ENCODE peak calls at places on chromosomes 4 and X, in seven cellular contexts. D, X, F, V, N, U and H are unnamed samples.

GRCh38 chr4:114251020-114251419 is 271.6 kb upstream of the ARSJ start:
- DNase-seq in D (no peak), F (no peak), N (no peak), X (no peak), V (no peak), U (no peak), H (no peak)

GRCh38 chr4:38290360-38290759 is 330.2 kb downstream of the PTTG2 start:
- DNase-seq in V (no peak), U (no peak), D (no peak), F (no peak), X (no peak), N (no peak), H (no peak)

GRCh38 chr4:81118086-81118485 is 87.6 kb downstream of the BMP3 start:
- DNase-seq in X (no peak), N (no peak), U (no peak), V (no peak), D (no peak), F (no peak), H (no peak)

GRCh38 chr4:99458911-99459447 is 23.8 kb upstream of the ADH7 start:
- DNase-seq in N (no peak), X (no peak), V (no peak), U (no peak), D (no peak), F (no peak), H (no peak)

GRCh38 chr4:89700766-89701165 is 136.2 kb downstream of the SNCA start:
- DNase-seq in D (no peak), V (no peak), N (no peak), F (no peak), X (no peak), U (no peak), H (no peak)

GRCh38 chr4:142556048-142556447 is 290.1 kb downstream of the INPP4B start:
- DNase-seq in N (no peak), U (no peak), F (no peak), D (no peak), V (no peak), X (no peak), H (no peak)

GRCh38 chr4:40729555-40729954 is 20.2 kb upstream of the NSUN7 start:
- DNase-seq in F (no peak), U (no peak), V (no peak), N (no peak), D (no peak), X (no peak), H (no peak)

GRCh38 chrX:10902001-10902400 is 209.1 kb upstream of the HCCS start:
- DNase-seq in N (no peak), F (no peak), U (no peak), D (no peak), V (no peak), X (no peak), H (no peak)

GRCh38 chrX:107673933-107674479 is 45.7 kb downstream of the PRPS1 start:
- DNase-seq in U (peak; percentile 93), X (peak; percentile 95), D (peak; percentile 89), N (no peak), F (peak; percentile 93), V (peak; percentile 88), H (peak; percentile 78)

GRCh38 chrX:24025741-24026402 is 1.1 kb downstream of the KLHL15 start:
- DNase-seq in U (peak; percentile 65), D (no peak), X (peak; percentile 52), N (peak; percentile 24), V (no peak), F (peak; percentile 19), H (no peak)

GRCh38 chrX:119189586-119189985 is 46.5 kb upstream of the PGRMC1 start:
- DNase-seq in U (no peak), X (no peak), F (peak; percentile 51), D (no peak), N (no peak), V (no peak), H (no peak)

GRCh38 chrX:20284992-20285391 is 18.3 kb upstream of the RPS6KA3 start:
- DNase-seq in U (no peak), D (no peak), F (no peak), V (no peak), X (no peak), N (no peak), H (no peak)

GRCh38 chr4:23022032-23022431 is 329.3 kb downstream of the GBA3 start:
- DNase-seq in F (no peak), N (no peak), V (no peak), X (no peak), U (no peak), D (no peak), H (no peak)

GRCh38 chr4:88106205-88106604 is 52.2 kb downstream of the ABCG2 start:
- DNase-seq in U (no peak), F (no peak), V (no peak), D (no peak), X (no peak), N (no peak), H (no peak)

GRCh38 chr4:174120446-174121142 is 162.9 kb downstream of the FBXO8 start:
- DNase-seq in F (peak; percentile 32), U (no peak), D (peak; percentile 40), X (peak; percentile 40), N (peak; percentile 66), V (peak; percentile 61), H (no peak)

GRCh38 chr4:187576751-187577150 is 418.8 kb upstream of the ZFP42 start:
- DNase-seq in F (no peak), X (no peak), N (no peak), U (no peak), D (no peak), V (no peak), H (no peak)

GRCh38 chr4:44869222-44869882 is 143.0 kb upstream of the GNPDA2 start:
- DNase-seq in F (no peak), X (no peak), V (no peak), D (no peak), N (no peak), U (no peak), H (no peak)

GRCh38 chr4:3201718-3202702 is 46.9 kb upstream of the MSANTD1 start:
- DNase-seq in U (peak; percentile 60), N (no peak), F (no peak), V (no peak), X (peak; percentile 98), D (peak; percentile 91), H (peak; percentile 47)

GRCh38 chrX:25156323-25156722 is 140.6 kb upstream of the ARX start:
- DNase-seq in X (no peak), N (no peak), U (no peak), F (no peak), V (no peak), D (no peak), H (no peak)

GRCh38 chrX:40300286-40300890 is 202.6 kb upstream of the BCOR start:
- DNase-seq in V (no peak), N (no peak), F (no peak), D (no peak), U (no peak), X (peak; percentile 43), H (no peak)

GRCh38 chrX:37314526-37314925 is 34.6 kb upstream of the PRRG1 start:
- DNase-seq in F (no peak), N (no peak), X (no peak), D (no peak), U (no peak), V (no peak), H (no peak)

DNA sequence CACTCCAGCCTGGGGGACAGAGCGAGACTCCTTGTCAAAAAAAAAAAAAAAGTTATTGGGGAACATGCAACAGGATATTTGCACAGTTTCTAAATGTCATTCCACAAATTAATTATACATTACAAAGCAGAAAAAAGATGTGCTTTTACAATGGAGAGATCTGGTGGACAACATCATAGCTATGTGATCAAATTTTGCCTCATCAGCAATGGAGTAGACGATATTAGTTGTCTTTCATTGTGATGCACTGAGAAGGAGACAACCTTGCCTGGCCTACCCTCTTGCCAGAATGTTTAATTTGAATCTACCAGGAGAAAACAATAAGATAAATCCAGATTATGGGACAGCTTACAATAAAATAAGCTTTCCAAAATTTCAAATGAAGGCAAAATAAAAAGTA is 30.5 kb upstream of the BLTP1 start:
- DNase-seq in U (no peak), X (no peak), D (no peak), V (no peak), N (no peak), F (no peak), H (no peak)
- H3K4me3 ChIP-seq in U (no peak overlapping the region), X (no peak overlapping the region), D (no peak overlapping the region), V (no peak overlapping the region), N (no peak overlapping the region), F (no peak overlapping the region), H (no peak overlapping the region)

GRCh38 chrX:139530550-139530949 is at the start of gene F9:
- DNase-seq in X (no peak), N (no peak), F (no peak), D (no peak), U (no peak), V (no peak), H (no peak)

GRCh38 chrX:139533444-139533843 is 2.9 kb downstream of the F9 start:
- DNase-seq in D (no peak), U (no peak), X (no peak), F (no peak), V (no peak), N (no peak), H (no peak)

GRCh38 chrX:139532834-139533233 is 2.3 kb downstream of the F9 start:
- DNase-seq in D (no peak), F (no peak), U (no peak), X (no peak), V (no peak), N (no peak), H (no peak)
- H3K4me1 ChIP-seq in D (no peaks in the 10 kb centered on the region), F (no peaks in the 10 kb centered on the region), U (no peaks in the 10 kb centered on the region), X (no peaks in the 10 kb centered on the region), V (no peaks in the 10 kb centered on the region), N (no peaks in the 10 kb centered on the region), H (no peaks in the 10 kb centered on the region)

DNA sequence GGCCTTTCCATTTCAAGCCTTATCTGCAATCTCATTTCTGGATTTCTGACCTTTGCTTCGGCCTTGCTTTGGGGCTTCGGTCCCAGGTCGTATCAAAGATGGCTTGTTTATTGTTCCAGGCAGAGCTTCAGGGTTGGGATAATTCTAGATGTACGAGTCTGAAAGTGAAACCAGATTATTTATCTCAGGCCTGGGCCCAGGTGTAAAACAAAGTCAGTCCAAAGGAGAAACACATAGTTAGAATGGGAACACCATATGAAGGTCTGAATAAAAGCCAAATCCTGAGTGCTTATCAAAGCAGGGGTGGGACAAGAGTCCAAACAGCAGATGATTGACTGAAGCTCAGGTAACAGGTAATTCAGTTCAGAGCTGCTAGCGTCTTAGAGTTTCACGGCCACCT is 17.1 kb downstream of the PRIMPOL start:
- DNase-seq in U (no peak), V (peak; percentile 50), X (no peak), N (no peak), D (no peak), F (no peak), H (no peak)
- H3K27ac ChIP-seq in U (no peak overlapping the region), V (peak overlapping the region; percentile 41), X (no peak overlapping the region), N (no peak overlapping the region), D (no peak overlapping the region), F (no peak overlapping the region), H (no peak overlapping the region)

GRCh38 chr4:46388860-46389259 is 1.1 kb downstream of the GABRA2 start:
- DNase-seq in N (no peak), D (no peak), V (no peak), U (no peak), X (no peak), F (no peak), H (no peak)

GRCh38 chr4:46389301-46389761 is 597 bp downstream of the GABRA2 start:
- DNase-seq in V (no peak), D (peak; percentile 7), X (no peak), U (no peak), N (no peak), F (no peak), H (no peak)

GRCh38 chr4:46392421-46392820 is 2.5 kb upstream of the GABRA2 start:
- DNase-seq in X (no peak), U (no peak), F (no peak), V (no peak), N (no peak), D (no peak), H (no peak)

GRCh38 chr4:46387956-46388355 is 2.0 kb downstream of the GABRA2 start:
- DNase-seq in F (no peak), U (no peak), N (no peak), V (no peak), X (no peak), D (no peak), H (no peak)

GRCh38 chr4:46390353-46391058 is 578 bp upstream of the GABRA2 start:
- DNase-seq in U (no peak), N (no peak), F (no peak), D (no peak), V (no peak), X (no peak), H (no peak)
- H3K4me3 ChIP-seq in U (peak overlapping the region; percentile 45), N (no peak overlapping the region), F (peak overlapping the region; percentile 51), D (no peak overlapping the region), V (no peak overlapping the region), X (no peak overlapping the region), H (no peak overlapping the region)